ENCODE peak calls at places on chromosomes 5 and 9, in seven cellular contexts. V, A, N, O, B, E and R are unnamed samples.

GRCh38 chr9:35510745-35511428 is 21.0 kb downstream of the RUSC2 start:
- DNase-seq in V (peak; percentile 99), A (peak; percentile 93), N (no peak), O (peak; percentile 97), B (peak; percentile 99), E (no peak), R (peak; percentile 100)

GRCh38 chr9:83972286-83972685 is 7.7 kb downstream of the HNRNPK start:
- DNase-seq in V (no peak), A (no peak), N (no peak), O (no peak), B (no peak), E (no peak), R (no peak)

GRCh38 chr9:123349691-123350480 is 6.1 kb upstream of the CRB2 start:
- DNase-seq in V (peak; percentile 67), A (peak; percentile 56), N (no peak), O (peak; percentile 62), B (peak; percentile 59), E (peak; percentile 66), R (peak; percentile 44)

GRCh38 chr5:74500037-74500917 is 140.3 kb downstream of the ENC1 start:
- DNase-seq in V (no peak), A (no peak), N (no peak), O (no peak), B (no peak), E (no peak), R (no peak)

GRCh38 chr5:69238760-69239251 is 4.1 kb downstream of the CDK7 start:
- DNase-seq in V (peak; percentile 24), A (no peak), N (no peak), O (peak; percentile 88), B (peak; percentile 56), E (no peak), R (peak; percentile 75)

GRCh38 chr9:87714819-87715218 is 11.1 kb upstream of the CTSL start:
- DNase-seq in V (peak; percentile 95), A (peak; percentile 20), N (no peak), O (peak; percentile 94), B (peak; percentile 95), E (no peak), R (peak; percentile 93)

GRCh38 chr5:7745882-7746735 is 104.8 kb downstream of the CFAP90 start:
- DNase-seq in V (peak; percentile 80), A (peak; percentile 59), N (peak; percentile 87), O (peak; percentile 80), B (peak; percentile 78), E (peak; percentile 33), R (peak; percentile 73)

GRCh38 chr9:127598839-127599549 is 13.1 kb upstream of the STXBP1 start:
- DNase-seq in V (no peak), A (no peak), N (no peak), O (no peak), B (no peak), E (no peak), R (no peak)

GRCh38 chr9:21549890-21550289 is 67.8 kb upstream of the IFNE start:
- DNase-seq in V (no peak), A (no peak), N (no peak), O (no peak), B (no peak), E (no peak), R (no peak)

GRCh38 chr5:142860291-142860690 is 90.1 kb downstream of the ARHGAP26 start:
- DNase-seq in V (no peak), A (no peak), N (no peak), O (no peak), B (no peak), E (no peak), R (no peak)

GRCh38 chr5:167783145-167783817 is 508.2 kb upstream of the WWC1 start:
- DNase-seq in V (peak; percentile 84), A (no peak), N (no peak), O (peak; percentile 10), B (peak; percentile 35), E (no peak), R (no peak)

GRCh38 chr9:87859786-87860185 is 22.9 kb upstream of the SPATA31E1 start:
- DNase-seq in V (no peak), A (no peak), N (no peak), O (no peak), B (no peak), E (no peak), R (no peak)

GRCh38 chr9:94950040-94950732 is 223.7 kb downstream of the AOPEP start:
- DNase-seq in V (no peak), A (no peak), N (no peak), O (no peak), B (no peak), E (no peak), R (no peak)

GRCh38 chr5:62143268-62144229 is 162.5 kb upstream of the KIF2A start:
- DNase-seq in V (peak; percentile 49), A (no peak), N (no peak), O (peak; percentile 56), B (peak; percentile 57), E (no peak), R (peak; percentile 19)
- H3K4me3 ChIP-seq in V (no peak overlapping the region), A (no peak overlapping the region), N (no peak overlapping the region), O (no peak overlapping the region), B (no peak overlapping the region), E (no peak overlapping the region), R (no peak overlapping the region)

GRCh38 chr9:124452841-124453585 is 2.8 kb downstream of the ADGRD2 start:
- DNase-seq in V (no peak), A (no peak), N (no peak), O (no peak), B (no peak), E (no peak), R (no peak)

GRCh38 chr9:124454296-124454695 is 4.0 kb downstream of the ADGRD2 start:
- DNase-seq in V (no peak), A (no peak), N (no peak), O (no peak), B (no peak), E (no peak), R (no peak)

GRCh38 chr9:124454791-124455443 is 4.7 kb downstream of the ADGRD2 start:
- DNase-seq in V (no peak), A (no peak), N (no peak), O (no peak), B (no peak), E (no peak), R (no peak)

GRCh38 chr9:124452326-124452725 is 2.1 kb downstream of the ADGRD2 start:
- DNase-seq in V (no peak), A (no peak), N (no peak), O (no peak), B (no peak), E (no peak), R (no peak)

GRCh38 chr9:124453586-124454191 is 3.4 kb downstream of the ADGRD2 start:
- DNase-seq in V (no peak), A (no peak), N (no peak), O (no peak), B (no peak), E (no peak), R (no peak)
- H3K4me3 ChIP-seq in V (peak overlapping the region; percentile 23), A (no peak overlapping the region), N (peak overlapping the region; percentile 34), O (no peak overlapping the region), B (no peak overlapping the region), E (no peak overlapping the region), R (no peak overlapping the region)

DNA sequence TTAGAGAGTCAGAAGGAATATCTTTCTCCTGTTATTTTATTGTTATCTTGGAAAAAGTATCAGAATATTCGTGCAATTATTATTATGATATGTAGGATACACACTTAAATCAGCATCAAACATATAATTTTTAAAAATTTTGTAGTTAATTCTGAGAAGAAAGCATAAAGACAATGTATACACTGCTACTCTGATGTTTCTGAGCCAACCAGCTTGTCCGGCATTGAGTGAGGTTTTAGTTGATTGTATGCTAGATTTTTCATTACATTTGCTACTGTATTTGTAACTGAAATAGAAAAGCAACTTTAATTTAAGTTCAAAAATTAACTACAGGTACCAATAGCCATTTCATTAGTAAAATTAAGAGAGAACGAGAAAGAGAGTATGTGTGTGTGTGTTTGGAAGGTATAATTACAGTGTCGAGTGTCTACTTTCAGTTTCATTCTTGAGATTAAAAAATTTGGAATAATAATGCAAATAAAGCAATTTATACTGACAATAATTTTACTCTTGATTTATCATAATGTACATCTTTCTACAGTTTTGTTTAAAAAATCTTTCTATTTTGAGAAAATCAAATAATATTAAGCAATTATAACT is 160.4 kb upstream of the CDH12 start:
- DNase-seq in V (no peak), A (no peak), N (no peak), O (no peak), B (no peak), E (no peak), R (no peak)
- H3K4me3 ChIP-seq in V (no peak overlapping the region), A (no peak overlapping the region), N (peak overlapping the region; percentile 38), O (no peak overlapping the region), B (peak overlapping the region; percentile 26), E (peak overlapping the region; percentile 40), R (no peak overlapping the region)

GRCh38 chr5:94928891-94929290 is 310.4 kb downstream of the SLF1 start:
- DNase-seq in V (peak; percentile 10), A (no peak), N (no peak), O (peak; percentile 84), B (peak; percentile 40), E (no peak), R (no peak)
- H3K4me3 ChIP-seq in V (no peak overlapping the region), A (no peak overlapping the region), N (no peak overlapping the region), O (no peak overlapping the region), B (no peak overlapping the region), E (no peak overlapping the region), R (no peak overlapping the region)

DNA sequence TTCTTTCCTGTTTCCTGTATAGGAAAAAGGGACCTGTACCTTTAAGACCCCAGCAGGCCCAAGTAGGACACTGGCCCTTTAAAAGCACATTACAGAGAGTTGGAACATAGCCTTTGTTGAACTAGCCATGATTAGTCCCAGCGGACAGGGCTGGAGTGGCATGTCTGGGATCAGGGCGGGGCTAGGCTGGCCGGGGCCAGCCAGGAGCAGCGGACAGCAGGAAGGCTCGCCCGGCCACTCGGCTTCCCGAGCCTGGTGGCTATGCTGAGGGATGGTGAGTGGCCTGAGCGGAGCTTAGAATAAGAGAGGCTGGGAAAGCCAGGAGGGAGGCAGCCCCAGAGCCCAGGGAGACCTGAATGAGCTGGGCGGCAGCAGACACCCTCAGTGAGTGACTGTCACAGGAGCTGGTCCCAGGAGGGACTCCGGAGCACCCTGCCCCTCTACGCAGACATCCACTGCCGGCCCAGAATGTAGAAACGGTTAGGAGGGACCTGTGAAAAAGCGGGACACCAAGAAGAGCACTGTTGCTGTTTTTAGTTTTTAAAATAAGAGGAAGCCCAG is 92.1 kb downstream of the DAB2IP start:
- DNase-seq in V (peak; percentile 88), A (peak; percentile 89), N (peak; percentile 90), O (peak; percentile 85), B (peak; percentile 84), E (no peak), R (peak; percentile 86)
- H3K4me3 ChIP-seq in V (no peak overlapping the region), A (peak overlapping the region; percentile 43), N (peak overlapping the region; percentile 46), O (peak overlapping the region; percentile 50), B (peak overlapping the region; percentile 51), E (no peak overlapping the region), R (peak overlapping the region; percentile 71)